ENCODE peak calls at places on chromosomes 13 and 19, in four cellular contexts. One of them, this sample, is unnamed.

GRCh38 chr19:23512151-23512925 is 117.1 kb upstream of the ZNF91 start:
- DNase-seq in GM12878: no peak
- DNase-seq in HepG2: no peak
- DNase-seq in K562: no peak
- DNase-seq in this sample: no peak

GRCh38 chr19:14142262-14143190 is 6.1 kb upstream of the ASF1B start:
- DNase-seq in HepG2: no peak
- DNase-seq in GM12878: no peak
- DNase-seq in K562: peak; percentile 68
- DNase-seq in this sample: no peak

GRCh38 chr19:53332484-53332883 is 1.1 kb upstream of the ZNF845 start:
- DNase-seq in K562: no peak
- DNase-seq in GM12878: no peak
- DNase-seq in HepG2: no peak
- DNase-seq in this sample: no peak

GRCh38 chr19:46297700-46298476 is 1.0 kb downstream of the HIF3A start:
- DNase-seq in GM12878: no peak
- DNase-seq in HepG2: no peak
- DNase-seq in K562: peak; percentile 20
- DNase-seq in this sample: no peak

GRCh38 chr13:34941835-34942731 is at the start of gene NBEA:
- DNase-seq in HepG2: peak; percentile 19
- DNase-seq in GM12878: peak; percentile 16
- DNase-seq in K562: peak; percentile 34
- DNase-seq in this sample: peak; percentile 76

GRCh38 chr19:44903602-44904425 is 1.8 kb upstream of the APOE start:
- DNase-seq in GM12878: no peak
- DNase-seq in K562: peak; percentile 86
- DNase-seq in HepG2: peak; percentile 80
- DNase-seq in this sample: peak; percentile 84

GRCh38 chr19:15476334-15476733 is 3.0 kb downstream of the PGLYRP2 start:
- DNase-seq in K562: no peak
- DNase-seq in GM12878: no peak
- DNase-seq in HepG2: no peak
- DNase-seq in this sample: no peak

GRCh38 chr19:8321760-8322637 is 703 bp downstream of the RPS28 start:
- DNase-seq in GM12878: no peak
- DNase-seq in K562: peak; percentile 28
- DNase-seq in HepG2: no peak
- DNase-seq in this sample: no peak

GRCh38 chr19:49809155-49809986 is 3.7 kb downstream of the FUZ start:
- DNase-seq in GM12878: no peak
- DNase-seq in K562: no peak
- DNase-seq in HepG2: peak; percentile 35
- DNase-seq in this sample: peak; percentile 42

GRCh38 chr13:40377783-40378182 is 288.7 kb downstream of the FOXO1 start:
- DNase-seq in GM12878: no peak
- DNase-seq in K562: no peak
- DNase-seq in HepG2: no peak
- DNase-seq in this sample: no peak

GRCh38 chr13:49878682-49879081 is 57.5 kb downstream of the SPRYD7 start:
- DNase-seq in HepG2: no peak
- DNase-seq in GM12878: no peak
- DNase-seq in K562: no peak
- DNase-seq in this sample: no peak

GRCh38 chr13:20160346-20161274 is at the start of gene GJA3:
- DNase-seq in HepG2: no peak
- DNase-seq in K562: peak; percentile 53
- DNase-seq in GM12878: no peak
- DNase-seq in this sample: peak; percentile 13

GRCh38 chr19:43797556-43797955 is 4.7 kb downstream of the LYPD5 start:
- DNase-seq in K562: no peak
- DNase-seq in GM12878: no peak
- DNase-seq in HepG2: no peak
- DNase-seq in this sample: no peak

GRCh38 chr13:111897846-111898215 is 169.1 kb upstream of the SOX1 start:
- DNase-seq in K562: no peak
- DNase-seq in GM12878: no peak
- DNase-seq in HepG2: no peak
- DNase-seq in this sample: no peak

GRCh38 chr19:7988307-7988706 is 17.1 kb downstream of the ELAVL1 start:
- DNase-seq in K562: no peak
- DNase-seq in HepG2: no peak
- DNase-seq in GM12878: no peak
- DNase-seq in this sample: no peak

GRCh38 chr13:68719815-68720214 is 1387.8 kb upstream of the ATXN8OS start:
- DNase-seq in HepG2: no peak
- DNase-seq in GM12878: no peak
- DNase-seq in K562: no peak
- DNase-seq in this sample: no peak

GRCh38 chr19:58354478-58355030 is 1.3 kb upstream of the A1BG start:
- DNase-seq in HepG2: no peak
- DNase-seq in K562: no peak
- DNase-seq in GM12878: no peak
- DNase-seq in this sample: no peak

GRCh38 chr19:3646336-3647092 is 19.9 kb upstream of the CACTIN start:
- DNase-seq in K562: no peak
- DNase-seq in GM12878: no peak
- DNase-seq in HepG2: no peak
- DNase-seq in this sample: no peak

GRCh38 chr19:39351537-39352037 is 9.4 kb downstream of the SAMD4B start:
- DNase-seq in HepG2: no peak
- DNase-seq in K562: peak; percentile 70
- DNase-seq in GM12878: peak; percentile 44
- DNase-seq in this sample: no peak

GRCh38 chr13:71685072-71685471 is 181.9 kb downstream of the DACH1 start:
- DNase-seq in HepG2: no peak
- DNase-seq in GM12878: no peak
- DNase-seq in K562: no peak
- DNase-seq in this sample: no peak

GRCh38 chr13:113835461-113836274 is 28.2 kb downstream of the GAS6 start:
- DNase-seq in GM12878: no peak
- DNase-seq in HepG2: no peak
- DNase-seq in K562: no peak
- DNase-seq in this sample: peak; percentile 48

GRCh38 chr13:75585153-75585552 is 35.6 kb downstream of the UCHL3 start:
- DNase-seq in GM12878: no peak
- DNase-seq in HepG2: no peak
- DNase-seq in K562: no peak
- DNase-seq in this sample: no peak

GRCh38 chr19:52602931-52603330 is 32.8 kb downstream of the ZNF701 start:
- DNase-seq in HepG2: no peak
- DNase-seq in GM12878: no peak
- DNase-seq in K562: no peak
- DNase-seq in this sample: no peak

GRCh38 chr19:7373862-7374261 is 25.1 kb downstream of the ARHGEF18 start:
- DNase-seq in HepG2: peak; percentile 35
- DNase-seq in GM12878: no peak
- DNase-seq in K562: peak; percentile 67
- DNase-seq in this sample: no peak

GRCh38 chr19:13052447-13053232 is 50.0 kb downstream of the LYL1 start:
- DNase-seq in HepG2: no peak
- DNase-seq in K562: no peak
- DNase-seq in GM12878: no peak
- DNase-seq in this sample: no peak

GRCh38 chr13:105732946-105733529 is 802.4 kb downstream of the EFNB2 start:
- DNase-seq in GM12878: no peak
- DNase-seq in K562: no peak
- DNase-seq in HepG2: no peak
- DNase-seq in this sample: no peak

GRCh38 chr19:49663224-49663623 is 2.4 kb downstream of the IRF3 start:
- DNase-seq in GM12878: no peak
- DNase-seq in K562: no peak
- DNase-seq in HepG2: no peak
- DNase-seq in this sample: no peak

GRCh38 chr19:37361994-37362393 is 8.9 kb upstream of the ZNF527 start:
- DNase-seq in K562: no peak
- DNase-seq in HepG2: no peak
- DNase-seq in GM12878: no peak
- DNase-seq in this sample: no peak

GRCh38 chr13:94646904-94647303 is 45.2 kb downstream of the GPR180 start:
- DNase-seq in GM12878: peak; percentile 12
- DNase-seq in K562: no peak
- DNase-seq in HepG2: no peak
- DNase-seq in this sample: no peak

GRCh38 chr19:11887618-11888531 is at the start of gene ZNF69:
- DNase-seq in GM12878: no peak
- DNase-seq in K562: peak; percentile 84
- DNase-seq in HepG2: peak; percentile 92
- DNase-seq in this sample: no peak

GRCh38 chr19:17170538-17171297 is 44.4 kb upstream of the USE1 start:
- DNase-seq in HepG2: no peak
- DNase-seq in K562: no peak
- DNase-seq in GM12878: no peak
- DNase-seq in this sample: no peak

GRCh38 chr13:66077286-66077685 is 1152.8 kb downstream of the PCDH9 start:
- DNase-seq in GM12878: no peak
- DNase-seq in K562: peak; percentile 12
- DNase-seq in HepG2: no peak
- DNase-seq in this sample: no peak

GRCh38 chr19:55578761-55579747 is 1.6 kb downstream of the ZNF579 start:
- DNase-seq in HepG2: no peak
- DNase-seq in K562: no peak
- DNase-seq in GM12878: no peak
- DNase-seq in this sample: no peak

GRCh38 chr19:58305065-58305931 is at the start of gene ERVK3-1:
- DNase-seq in HepG2: peak; percentile 96
- DNase-seq in K562: peak; percentile 99
- DNase-seq in GM12878: peak; percentile 91
- DNase-seq in this sample: peak; percentile 99

GRCh38 chr13:114311908-114312307 is 2.4 kb upstream of the CHAMP1 start:
- DNase-seq in GM12878: no peak
- DNase-seq in K562: no peak
- DNase-seq in HepG2: no peak
- DNase-seq in this sample: no peak

GRCh38 chr19:21047712-21048111 is 27.3 kb downstream of the ZNF430 start:
- DNase-seq in K562: no peak
- DNase-seq in GM12878: no peak
- DNase-seq in HepG2: no peak
- DNase-seq in this sample: no peak

GRCh38 chr19:4652075-4652474 is 12.8 kb downstream of the TNFAIP8L1 start:
- DNase-seq in K562: no peak
- DNase-seq in HepG2: no peak
- DNase-seq in GM12878: no peak
- DNase-seq in this sample: no peak

GRCh38 chr13:109372666-109373065 is 413.7 kb downstream of the IRS2 start:
- DNase-seq in GM12878: no peak
- DNase-seq in HepG2: no peak
- DNase-seq in K562: no peak
- DNase-seq in this sample: no peak

GRCh38 chr13:111474136-111475002 is 153.9 kb downstream of the TEX29 start:
- DNase-seq in GM12878: no peak
- DNase-seq in HepG2: peak; percentile 18
- DNase-seq in K562: peak; percentile 29
- DNase-seq in this sample: peak; percentile 31

GRCh38 chr13:29619995-29620394 is 24.5 kb upstream of the SLC7A1 start:
- DNase-seq in HepG2: no peak
- DNase-seq in K562: no peak
- DNase-seq in GM12878: no peak
- DNase-seq in this sample: no peak
- TF ChIP-seq POLR2AphosphoS2 in HepG2: no peak
- TF ChIP-seq POLR2AphosphoS2 in K562: no peak
- TF ChIP-seq POLR2AphosphoS2 in GM12878: no peak
- TF ChIP-seq POLR2AphosphoS2 in this sample: no peak

DNA sequence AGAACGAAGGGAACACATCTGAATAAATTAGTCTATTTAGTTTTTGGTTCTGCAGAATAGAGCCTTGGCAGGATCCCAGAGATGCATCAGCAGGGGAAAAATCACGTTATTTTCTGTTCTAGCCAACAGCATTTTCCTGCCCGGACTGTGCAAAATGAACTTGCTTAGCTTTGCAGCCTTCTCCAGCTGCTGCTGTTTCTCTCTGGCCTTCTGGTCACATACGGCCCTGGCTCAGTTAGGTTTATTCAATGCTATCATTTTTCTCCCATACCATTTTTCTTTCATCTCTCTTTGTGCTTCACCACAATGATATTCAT is 110.4 kb upstream of the KL start:
- DNase-seq in GM12878: no peak
- DNase-seq in HepG2: no peak
- DNase-seq in K562: no peak
- DNase-seq in this sample: no peak
- TF ChIP-seq POLR2AphosphoS2 in GM12878: no peak
- TF ChIP-seq POLR2AphosphoS2 in HepG2: no peak
- TF ChIP-seq POLR2AphosphoS2 in K562: no peak
- TF ChIP-seq POLR2AphosphoS2 in this sample: no peak

GRCh38 chr13:99227331-99227900 is 26.8 kb downstream of the UBAC2 start:
- DNase-seq in GM12878: no peak
- DNase-seq in HepG2: no peak
- DNase-seq in K562: no peak
- DNase-seq in this sample: no peak
- TF ChIP-seq POLR2AphosphoS2 in GM12878: no peak
- TF ChIP-seq POLR2AphosphoS2 in HepG2: no peak
- TF ChIP-seq POLR2AphosphoS2 in K562: no peak
- TF ChIP-seq POLR2AphosphoS2 in this sample: no peak

GRCh38 chr19:989381-990081 is 5.4 kb downstream of the WDR18 start:
- DNase-seq in GM12878: no peak
- DNase-seq in HepG2: no peak
- DNase-seq in K562: no peak
- DNase-seq in this sample: no peak
- TF ChIP-seq POLR2AphosphoS2 in GM12878: no peak
- TF ChIP-seq POLR2AphosphoS2 in HepG2: no peak
- TF ChIP-seq POLR2AphosphoS2 in K562: no peak
- TF ChIP-seq POLR2AphosphoS2 in this sample: no peak

DNA sequence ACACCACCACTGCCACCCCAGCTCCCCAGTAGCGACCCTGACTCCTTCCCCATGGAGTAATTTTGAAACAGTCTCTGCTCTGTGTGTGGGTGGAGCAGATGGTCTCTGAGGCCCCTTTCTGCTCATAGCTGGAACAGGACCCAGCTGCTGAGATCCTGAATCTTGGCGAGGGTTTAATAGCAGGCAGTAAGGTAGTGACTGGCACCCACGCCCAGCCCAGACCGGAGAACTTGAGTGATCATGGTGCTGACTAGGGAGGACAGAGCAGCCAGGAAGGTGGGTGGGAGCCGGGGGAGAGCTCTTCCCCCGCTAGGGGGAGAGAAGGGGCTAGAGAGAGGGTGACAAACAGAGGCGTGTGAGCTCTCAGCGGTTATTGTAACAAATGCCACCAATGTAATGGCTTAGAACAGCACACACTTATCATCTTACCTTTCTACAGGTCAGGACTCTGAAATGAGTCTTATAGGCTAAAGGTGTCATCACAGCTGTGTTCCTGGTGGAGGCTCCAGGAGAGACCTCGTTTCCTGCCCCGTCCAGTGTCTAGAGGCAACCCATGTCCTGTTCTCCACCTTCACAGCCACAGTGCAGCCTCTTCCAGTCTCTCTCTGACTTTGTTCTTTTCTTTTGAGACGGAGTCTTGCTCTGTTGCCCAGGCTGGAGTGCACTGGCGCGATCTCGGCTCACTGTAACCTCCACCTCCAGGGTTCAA is 7.2 kb upstream of the ACER1 start:
- DNase-seq in K562: peak; percentile 29
- DNase-seq in GM12878: no peak
- DNase-seq in HepG2: no peak
- DNase-seq in this sample: no peak
- TF ChIP-seq POLR2AphosphoS2 in K562: no peak
- TF ChIP-seq POLR2AphosphoS2 in GM12878: no peak
- TF ChIP-seq POLR2AphosphoS2 in HepG2: no peak
- TF ChIP-seq POLR2AphosphoS2 in this sample: no peak

GRCh38 chr13:43364210-43365041 is 341.0 kb downstream of the DNAJC15 start:
- DNase-seq in HepG2: no peak
- DNase-seq in K562: no peak
- DNase-seq in GM12878: no peak
- DNase-seq in this sample: no peak
- TF ChIP-seq POLR2AphosphoS2 in HepG2: no peak
- TF ChIP-seq POLR2AphosphoS2 in K562: no peak
- TF ChIP-seq POLR2AphosphoS2 in GM12878: no peak
- TF ChIP-seq POLR2AphosphoS2 in this sample: no peak

This sample was measured in A549.